ENCODE peak calls at places on chromosomes 12 and 14, in ten cellular contexts. One of them, this sample, is unnamed.

GRCh38 chr12:62769076-62769619 is 165.8 kb downstream of the PPM1H start:
- ATAC-seq in left lung: no peak
- ATAC-seq in SK-N-SH treated with all-trans-retinoic acid at 6 μM for 48 hours: no peak
- ATAC-seq in naive thymus-derived CD4-positive, alpha-beta T cell: no peak
- ATAC-seq in central memory CD8-positive, alpha-beta T cell: no peak
- ATAC-seq in upper lobe of right lung: no peak
- ATAC-seq in mucosa of descending colon: no peak
- ATAC-seq in foreskin keratinocyte: no peak
- ATAC-seq in aorta: no peak
- ATAC-seq in natural killer cell: no peak
- ATAC-seq in this sample: no peak

GRCh38 chr12:50927766-50928224 is 24.5 kb upstream of the HIGD1C start:
- ATAC-seq in mucosa of descending colon: no peak
- ATAC-seq in naive thymus-derived CD4-positive, alpha-beta T cell: no peak
- ATAC-seq in upper lobe of right lung: no peak
- ATAC-seq in aorta: no peak
- ATAC-seq in SK-N-SH treated with all-trans-retinoic acid at 6 μM for 48 hours: no peak
- ATAC-seq in left lung: no peak
- ATAC-seq in central memory CD8-positive, alpha-beta T cell: no peak
- ATAC-seq in foreskin keratinocyte: no peak
- ATAC-seq in natural killer cell: no peak
- ATAC-seq in this sample: no peak

GRCh38 chr12:111780166-111780565 is 13.4 kb downstream of the ALDH2 start:
- ATAC-seq in foreskin keratinocyte: no peak
- ATAC-seq in left lung: no peak
- ATAC-seq in upper lobe of right lung: no peak
- ATAC-seq in mucosa of descending colon: peak
- ATAC-seq in natural killer cell: no peak
- ATAC-seq in aorta: no peak
- ATAC-seq in naive thymus-derived CD4-positive, alpha-beta T cell: no peak
- ATAC-seq in SK-N-SH treated with all-trans-retinoic acid at 6 μM for 48 hours: no peak
- ATAC-seq in central memory CD8-positive, alpha-beta T cell: no peak
- ATAC-seq in this sample: no peak

GRCh38 chr12:80627773-80628172 is 79.7 kb upstream of the MYF6 start:
- ATAC-seq in aorta: peak
- ATAC-seq in natural killer cell: no peak
- ATAC-seq in foreskin keratinocyte: peak
- ATAC-seq in left lung: peak
- ATAC-seq in central memory CD8-positive, alpha-beta T cell: no peak
- ATAC-seq in SK-N-SH treated with all-trans-retinoic acid at 6 μM for 48 hours: no peak
- ATAC-seq in naive thymus-derived CD4-positive, alpha-beta T cell: no peak
- ATAC-seq in mucosa of descending colon: no peak
- ATAC-seq in upper lobe of right lung: no peak
- ATAC-seq in this sample: no peak

GRCh38 chr12:106747973-106748436 is 26.5 kb upstream of the RIC8B start:
- ATAC-seq in upper lobe of right lung: no peak
- ATAC-seq in naive thymus-derived CD4-positive, alpha-beta T cell: peak
- ATAC-seq in left lung: no peak
- ATAC-seq in central memory CD8-positive, alpha-beta T cell: peak
- ATAC-seq in natural killer cell: peak
- ATAC-seq in foreskin keratinocyte: no peak
- ATAC-seq in SK-N-SH treated with all-trans-retinoic acid at 6 μM for 48 hours: no peak
- ATAC-seq in aorta: no peak
- ATAC-seq in mucosa of descending colon: peak
- ATAC-seq in this sample: peak

GRCh38 chr12:124044021-124044420 is 71.0 kb downstream of the ZNF664 start:
- ATAC-seq in naive thymus-derived CD4-positive, alpha-beta T cell: no peak
- ATAC-seq in left lung: no peak
- ATAC-seq in central memory CD8-positive, alpha-beta T cell: no peak
- ATAC-seq in natural killer cell: no peak
- ATAC-seq in SK-N-SH treated with all-trans-retinoic acid at 6 μM for 48 hours: no peak
- ATAC-seq in mucosa of descending colon: no peak
- ATAC-seq in upper lobe of right lung: no peak
- ATAC-seq in aorta: no peak
- ATAC-seq in foreskin keratinocyte: no peak
- ATAC-seq in this sample: no peak

GRCh38 chr12:131253376-131254026 is 299.8 kb downstream of the ADGRD1 start:
- ATAC-seq in naive thymus-derived CD4-positive, alpha-beta T cell: no peak
- ATAC-seq in foreskin keratinocyte: no peak
- ATAC-seq in upper lobe of right lung: no peak
- ATAC-seq in aorta: no peak
- ATAC-seq in central memory CD8-positive, alpha-beta T cell: no peak
- ATAC-seq in mucosa of descending colon: no peak
- ATAC-seq in left lung: no peak
- ATAC-seq in natural killer cell: no peak
- ATAC-seq in SK-N-SH treated with all-trans-retinoic acid at 6 μM for 48 hours: no peak
- ATAC-seq in this sample: no peak

GRCh38 chr14:61555056-61555838 is 140.1 kb upstream of the HIF1A start:
- ATAC-seq in foreskin keratinocyte: peak
- ATAC-seq in SK-N-SH treated with all-trans-retinoic acid at 6 μM for 48 hours: no peak
- ATAC-seq in upper lobe of right lung: no peak
- ATAC-seq in natural killer cell: no peak
- ATAC-seq in central memory CD8-positive, alpha-beta T cell: no peak
- ATAC-seq in mucosa of descending colon: no peak
- ATAC-seq in aorta: no peak
- ATAC-seq in naive thymus-derived CD4-positive, alpha-beta T cell: no peak
- ATAC-seq in left lung: no peak
- ATAC-seq in this sample: no peak

GRCh38 chr12:45535610-45536180 is 193.8 kb upstream of the ARID2 start:
- ATAC-seq in central memory CD8-positive, alpha-beta T cell: no peak
- ATAC-seq in natural killer cell: no peak
- ATAC-seq in SK-N-SH treated with all-trans-retinoic acid at 6 μM for 48 hours: no peak
- ATAC-seq in upper lobe of right lung: no peak
- ATAC-seq in aorta: no peak
- ATAC-seq in naive thymus-derived CD4-positive, alpha-beta T cell: no peak
- ATAC-seq in left lung: no peak
- ATAC-seq in mucosa of descending colon: no peak
- ATAC-seq in foreskin keratinocyte: no peak
- ATAC-seq in this sample: no peak

GRCh38 chr12:93387780-93388179 is 10.1 kb downstream of the NUDT4 start:
- ATAC-seq in left lung: peak
- ATAC-seq in aorta: no peak
- ATAC-seq in natural killer cell: no peak
- ATAC-seq in foreskin keratinocyte: peak
- ATAC-seq in upper lobe of right lung: no peak
- ATAC-seq in naive thymus-derived CD4-positive, alpha-beta T cell: no peak
- ATAC-seq in mucosa of descending colon: no peak
- ATAC-seq in SK-N-SH treated with all-trans-retinoic acid at 6 μM for 48 hours: no peak
- ATAC-seq in central memory CD8-positive, alpha-beta T cell: no peak
- ATAC-seq in this sample: peak

GRCh38 chr14:74599201-74599809 is 12.7 kb downstream of the LTBP2 start:
- ATAC-seq in left lung: peak
- ATAC-seq in foreskin keratinocyte: no peak
- ATAC-seq in naive thymus-derived CD4-positive, alpha-beta T cell: no peak
- ATAC-seq in SK-N-SH treated with all-trans-retinoic acid at 6 μM for 48 hours: no peak
- ATAC-seq in mucosa of descending colon: peak
- ATAC-seq in upper lobe of right lung: peak
- ATAC-seq in central memory CD8-positive, alpha-beta T cell: no peak
- ATAC-seq in aorta: peak
- ATAC-seq in natural killer cell: no peak
- ATAC-seq in this sample: no peak

GRCh38 chr14:81474685-81475324 is 58.8 kb downstream of the SEL1L start:
- ATAC-seq in upper lobe of right lung: no peak
- ATAC-seq in foreskin keratinocyte: no peak
- ATAC-seq in aorta: no peak
- ATAC-seq in natural killer cell: peak
- ATAC-seq in SK-N-SH treated with all-trans-retinoic acid at 6 μM for 48 hours: no peak
- ATAC-seq in central memory CD8-positive, alpha-beta T cell: peak
- ATAC-seq in mucosa of descending colon: no peak
- ATAC-seq in left lung: no peak
- ATAC-seq in naive thymus-derived CD4-positive, alpha-beta T cell: peak
- ATAC-seq in this sample: no peak

GRCh38 chr12:93857917-93858513 is 180.8 kb downstream of the CRADD start:
- ATAC-seq in upper lobe of right lung: no peak
- ATAC-seq in foreskin keratinocyte: no peak
- ATAC-seq in naive thymus-derived CD4-positive, alpha-beta T cell: no peak
- ATAC-seq in left lung: peak
- ATAC-seq in SK-N-SH treated with all-trans-retinoic acid at 6 μM for 48 hours: no peak
- ATAC-seq in natural killer cell: no peak
- ATAC-seq in central memory CD8-positive, alpha-beta T cell: no peak
- ATAC-seq in mucosa of descending colon: no peak
- ATAC-seq in aorta: no peak
- ATAC-seq in this sample: no peak

GRCh38 chr12:50615534-50616296 is 110.9 kb downstream of the DIP2B start:
- ATAC-seq in upper lobe of right lung: no peak
- ATAC-seq in left lung: no peak
- ATAC-seq in SK-N-SH treated with all-trans-retinoic acid at 6 μM for 48 hours: no peak
- ATAC-seq in mucosa of descending colon: no peak
- ATAC-seq in aorta: no peak
- ATAC-seq in naive thymus-derived CD4-positive, alpha-beta T cell: no peak
- ATAC-seq in foreskin keratinocyte: peak
- ATAC-seq in natural killer cell: no peak
- ATAC-seq in central memory CD8-positive, alpha-beta T cell: no peak
- ATAC-seq in this sample: no peak

GRCh38 chr12:18141583-18141982 is 51.6 kb upstream of the RERGL start:
- ATAC-seq in natural killer cell: no peak
- ATAC-seq in mucosa of descending colon: peak
- ATAC-seq in naive thymus-derived CD4-positive, alpha-beta T cell: no peak
- ATAC-seq in aorta: no peak
- ATAC-seq in left lung: no peak
- ATAC-seq in SK-N-SH treated with all-trans-retinoic acid at 6 μM for 48 hours: no peak
- ATAC-seq in upper lobe of right lung: no peak
- ATAC-seq in central memory CD8-positive, alpha-beta T cell: no peak
- ATAC-seq in foreskin keratinocyte: peak
- ATAC-seq in this sample: no peak

GRCh38 chr14:56881181-56881580 is 70.9 kb upstream of the OTX2 start:
- ATAC-seq in mucosa of descending colon: no peak
- ATAC-seq in SK-N-SH treated with all-trans-retinoic acid at 6 μM for 48 hours: no peak
- ATAC-seq in naive thymus-derived CD4-positive, alpha-beta T cell: no peak
- ATAC-seq in aorta: no peak
- ATAC-seq in natural killer cell: no peak
- ATAC-seq in foreskin keratinocyte: no peak
- ATAC-seq in central memory CD8-positive, alpha-beta T cell: no peak
- ATAC-seq in upper lobe of right lung: no peak
- ATAC-seq in left lung: no peak
- ATAC-seq in this sample: no peak

GRCh38 chr12:27460471-27460978 is 14.0 kb downstream of the SMCO2 start:
- ATAC-seq in left lung: no peak
- ATAC-seq in upper lobe of right lung: no peak
- ATAC-seq in mucosa of descending colon: peak
- ATAC-seq in central memory CD8-positive, alpha-beta T cell: no peak
- ATAC-seq in naive thymus-derived CD4-positive, alpha-beta T cell: no peak
- ATAC-seq in aorta: no peak
- ATAC-seq in natural killer cell: no peak
- ATAC-seq in SK-N-SH treated with all-trans-retinoic acid at 6 μM for 48 hours: no peak
- ATAC-seq in foreskin keratinocyte: peak
- ATAC-seq in this sample: peak

GRCh38 chr14:74616507-74616906 is 4.5 kb upstream of the LTBP2 start:
- ATAC-seq in natural killer cell: no peak
- ATAC-seq in SK-N-SH treated with all-trans-retinoic acid at 6 μM for 48 hours: peak
- ATAC-seq in central memory CD8-positive, alpha-beta T cell: no peak
- ATAC-seq in upper lobe of right lung: peak
- ATAC-seq in aorta: no peak
- ATAC-seq in mucosa of descending colon: no peak
- ATAC-seq in foreskin keratinocyte: peak
- ATAC-seq in left lung: no peak
- ATAC-seq in naive thymus-derived CD4-positive, alpha-beta T cell: no peak
- ATAC-seq in this sample: no peak

GRCh38 chr12:3574986-3575385 is 84.0 kb downstream of the PRMT8 start:
- ATAC-seq in natural killer cell: no peak
- ATAC-seq in foreskin keratinocyte: no peak
- ATAC-seq in upper lobe of right lung: no peak
- ATAC-seq in SK-N-SH treated with all-trans-retinoic acid at 6 μM for 48 hours: no peak
- ATAC-seq in naive thymus-derived CD4-positive, alpha-beta T cell: no peak
- ATAC-seq in mucosa of descending colon: no peak
- ATAC-seq in central memory CD8-positive, alpha-beta T cell: no peak
- ATAC-seq in aorta: no peak
- ATAC-seq in left lung: no peak
- ATAC-seq in this sample: no peak

GRCh38 chr12:53676715-53677611 is 1.1 kb upstream of the ATP5MC2 start:
- ATAC-seq in aorta: peak
- ATAC-seq in central memory CD8-positive, alpha-beta T cell: no peak
- ATAC-seq in naive thymus-derived CD4-positive, alpha-beta T cell: no peak
- ATAC-seq in left lung: peak
- ATAC-seq in upper lobe of right lung: peak
- ATAC-seq in natural killer cell: no peak
- ATAC-seq in mucosa of descending colon: peak
- ATAC-seq in SK-N-SH treated with all-trans-retinoic acid at 6 μM for 48 hours: no peak
- ATAC-seq in foreskin keratinocyte: peak
- ATAC-seq in this sample: no peak

GRCh38 chr12:58247633-58248032 is 306.3 kb downstream of the ATP23 start:
- ATAC-seq in upper lobe of right lung: no peak
- ATAC-seq in aorta: no peak
- ATAC-seq in foreskin keratinocyte: no peak
- ATAC-seq in left lung: no peak
- ATAC-seq in central memory CD8-positive, alpha-beta T cell: no peak
- ATAC-seq in natural killer cell: no peak
- ATAC-seq in naive thymus-derived CD4-positive, alpha-beta T cell: no peak
- ATAC-seq in SK-N-SH treated with all-trans-retinoic acid at 6 μM for 48 hours: peak
- ATAC-seq in mucosa of descending colon: peak
- ATAC-seq in this sample: no peak

GRCh38 chr12:124396544-124397398 is 101.9 kb downstream of the RFLNA start:
- ATAC-seq in mucosa of descending colon: peak
- ATAC-seq in naive thymus-derived CD4-positive, alpha-beta T cell: no peak
- ATAC-seq in SK-N-SH treated with all-trans-retinoic acid at 6 μM for 48 hours: no peak
- ATAC-seq in aorta: no peak
- ATAC-seq in upper lobe of right lung: peak
- ATAC-seq in foreskin keratinocyte: no peak
- ATAC-seq in central memory CD8-positive, alpha-beta T cell: no peak
- ATAC-seq in natural killer cell: no peak
- ATAC-seq in left lung: no peak
- ATAC-seq in this sample: no peak

GRCh38 chr14:92677087-92677668 is 71.2 kb downstream of the LGMN start:
- ATAC-seq in mucosa of descending colon: peak
- ATAC-seq in foreskin keratinocyte: no peak
- ATAC-seq in left lung: peak
- ATAC-seq in aorta: no peak
- ATAC-seq in upper lobe of right lung: peak
- ATAC-seq in natural killer cell: no peak
- ATAC-seq in naive thymus-derived CD4-positive, alpha-beta T cell: peak
- ATAC-seq in central memory CD8-positive, alpha-beta T cell: no peak
- ATAC-seq in SK-N-SH treated with all-trans-retinoic acid at 6 μM for 48 hours: no peak
- ATAC-seq in this sample: peak

GRCh38 chr12:90922068-90922743 is 32.8 kb downstream of the CCER1 start:
- ATAC-seq in naive thymus-derived CD4-positive, alpha-beta T cell: no peak
- ATAC-seq in aorta: no peak
- ATAC-seq in mucosa of descending colon: no peak
- ATAC-seq in foreskin keratinocyte: peak
- ATAC-seq in central memory CD8-positive, alpha-beta T cell: no peak
- ATAC-seq in SK-N-SH treated with all-trans-retinoic acid at 6 μM for 48 hours: peak
- ATAC-seq in upper lobe of right lung: no peak
- ATAC-seq in left lung: peak
- ATAC-seq in natural killer cell: no peak
- ATAC-seq in this sample: no peak

GRCh38 chr12:52050116-52050770 is 999 bp upstream of the NR4A1 start:
- ATAC-seq in upper lobe of right lung: no peak
- ATAC-seq in aorta: peak
- ATAC-seq in SK-N-SH treated with all-trans-retinoic acid at 6 μM for 48 hours: no peak
- ATAC-seq in foreskin keratinocyte: peak
- ATAC-seq in naive thymus-derived CD4-positive, alpha-beta T cell: peak
- ATAC-seq in central memory CD8-positive, alpha-beta T cell: no peak
- ATAC-seq in left lung: no peak
- ATAC-seq in natural killer cell: peak
- ATAC-seq in mucosa of descending colon: peak
- ATAC-seq in this sample: no peak

GRCh38 chr12:132617822-132618682 is 524 bp upstream of the P2RX2 start:
- ATAC-seq in upper lobe of right lung: no peak
- ATAC-seq in naive thymus-derived CD4-positive, alpha-beta T cell: no peak
- ATAC-seq in aorta: no peak
- ATAC-seq in foreskin keratinocyte: no peak
- ATAC-seq in mucosa of descending colon: no peak
- ATAC-seq in natural killer cell: no peak
- ATAC-seq in central memory CD8-positive, alpha-beta T cell: no peak
- ATAC-seq in SK-N-SH treated with all-trans-retinoic acid at 6 μM for 48 hours: no peak
- ATAC-seq in left lung: no peak
- ATAC-seq in this sample: no peak

GRCh38 chr12:132838464-132839080 is 9.9 kb upstream of the GOLGA3 start:
- ATAC-seq in naive thymus-derived CD4-positive, alpha-beta T cell: no peak
- ATAC-seq in natural killer cell: no peak
- ATAC-seq in upper lobe of right lung: peak
- ATAC-seq in SK-N-SH treated with all-trans-retinoic acid at 6 μM for 48 hours: peak
- ATAC-seq in central memory CD8-positive, alpha-beta T cell: no peak
- ATAC-seq in foreskin keratinocyte: peak
- ATAC-seq in mucosa of descending colon: peak
- ATAC-seq in aorta: no peak
- ATAC-seq in left lung: no peak
- ATAC-seq in this sample: no peak

GRCh38 chr14:87397499-87397898 is 595.5 kb downstream of the GALC start:
- ATAC-seq in foreskin keratinocyte: no peak
- ATAC-seq in naive thymus-derived CD4-positive, alpha-beta T cell: no peak
- ATAC-seq in aorta: no peak
- ATAC-seq in natural killer cell: no peak
- ATAC-seq in upper lobe of right lung: no peak
- ATAC-seq in mucosa of descending colon: no peak
- ATAC-seq in SK-N-SH treated with all-trans-retinoic acid at 6 μM for 48 hours: no peak
- ATAC-seq in central memory CD8-positive, alpha-beta T cell: no peak
- ATAC-seq in left lung: no peak
- ATAC-seq in this sample: no peak

This sample was measured in stimulated activated memory B cell treated with anti-CD40 and anti-IgM and Interleukin-4, amounts not matched to agents 10 μg/mL and 1 μg/mL and 100 μg/mL, for 72 hours.